ENCODE peak calls at places on chromosomes 2 and 18, in six cellular contexts. One of them, this sample, is unnamed.

GRCh38 chr2:101120124-101120996 is 30.8 kb downstream of the TBC1D8 start:
- DNase-seq in endodermal cell: no peak
- DNase-seq in astrocyte of the spinal cord: peak
- DNase-seq in psoas muscle: peak
- DNase-seq in MM.1S: no peak
- DNase-seq in fibroblast of the aortic adventitia: peak
- DNase-seq in this sample: no peak

GRCh38 chr2:17689010-17689409 is 64.6 kb downstream of the SMC6 start:
- DNase-seq in endodermal cell: no peak
- DNase-seq in astrocyte of the spinal cord: no peak
- DNase-seq in psoas muscle: no peak
- DNase-seq in MM.1S: no peak
- DNase-seq in fibroblast of the aortic adventitia: no peak
- DNase-seq in this sample: no peak

GRCh38 chr18:74351354-74351753 is 35.7 kb downstream of the C18orf63 start:
- DNase-seq in endodermal cell: no peak
- DNase-seq in astrocyte of the spinal cord: peak
- DNase-seq in psoas muscle: no peak
- DNase-seq in MM.1S: peak
- DNase-seq in fibroblast of the aortic adventitia: peak
- DNase-seq in this sample: no peak

GRCh38 chr2:216328347-216328746 is 43.9 kb downstream of the MARCHF4 start:
- DNase-seq in endodermal cell: no peak
- DNase-seq in astrocyte of the spinal cord: peak
- DNase-seq in psoas muscle: no peak
- DNase-seq in MM.1S: no peak
- DNase-seq in fibroblast of the aortic adventitia: peak
- DNase-seq in this sample: no peak

GRCh38 chr2:58908501-58909154 is 667.5 kb upstream of the FANCL start:
- DNase-seq in endodermal cell: no peak
- DNase-seq in astrocyte of the spinal cord: no peak
- DNase-seq in psoas muscle: no peak
- DNase-seq in MM.1S: no peak
- DNase-seq in fibroblast of the aortic adventitia: no peak
- DNase-seq in this sample: no peak

GRCh38 chr18:3616744-3617143 is 166.8 kb downstream of the TGIF1 start:
- DNase-seq in endodermal cell: no peak
- DNase-seq in astrocyte of the spinal cord: no peak
- DNase-seq in psoas muscle: no peak
- DNase-seq in MM.1S: no peak
- DNase-seq in fibroblast of the aortic adventitia: no peak
- DNase-seq in this sample: no peak

GRCh38 chr2:230216489-230216888 is 3.3 kb downstream of the SP110 start:
- DNase-seq in endodermal cell: no peak
- DNase-seq in astrocyte of the spinal cord: no peak
- DNase-seq in psoas muscle: no peak
- DNase-seq in MM.1S: no peak
- DNase-seq in fibroblast of the aortic adventitia: no peak
- DNase-seq in this sample: no peak

GRCh38 chr18:6820314-6820713 is 90.8 kb downstream of the ARHGAP28 start:
- DNase-seq in endodermal cell: no peak
- DNase-seq in astrocyte of the spinal cord: no peak
- DNase-seq in psoas muscle: no peak
- DNase-seq in MM.1S: no peak
- DNase-seq in fibroblast of the aortic adventitia: no peak
- DNase-seq in this sample: no peak

GRCh38 chr18:58447342-58448190 is 181.3 kb downstream of the ALPK2 start:
- DNase-seq in endodermal cell: peak
- DNase-seq in astrocyte of the spinal cord: peak
- DNase-seq in psoas muscle: no peak
- DNase-seq in MM.1S: no peak
- DNase-seq in fibroblast of the aortic adventitia: no peak
- DNase-seq in this sample: no peak

GRCh38 chr18:58870130-58870529 is 5.5 kb downstream of the ZNF532 start:
- DNase-seq in endodermal cell: no peak
- DNase-seq in astrocyte of the spinal cord: no peak
- DNase-seq in psoas muscle: no peak
- DNase-seq in MM.1S: no peak
- DNase-seq in fibroblast of the aortic adventitia: no peak
- DNase-seq in this sample: no peak

GRCh38 chr2:45746888-45747287 is 95.4 kb downstream of the PRKCE start:
- DNase-seq in endodermal cell: no peak
- DNase-seq in astrocyte of the spinal cord: no peak
- DNase-seq in psoas muscle: no peak
- DNase-seq in MM.1S: no peak
- DNase-seq in fibroblast of the aortic adventitia: no peak
- DNase-seq in this sample: no peak

GRCh38 chr2:85887566-85888019 is 1.2 kb downstream of the ST3GAL5 start:
- DNase-seq in endodermal cell: peak
- DNase-seq in astrocyte of the spinal cord: peak
- DNase-seq in psoas muscle: peak
- DNase-seq in MM.1S: peak
- DNase-seq in fibroblast of the aortic adventitia: peak
- DNase-seq in this sample: peak

GRCh38 chr18:70462078-70462439 is 173.2 kb downstream of the SOCS6 start:
- DNase-seq in endodermal cell: no peak
- DNase-seq in astrocyte of the spinal cord: no peak
- DNase-seq in psoas muscle: no peak
- DNase-seq in MM.1S: no peak
- DNase-seq in fibroblast of the aortic adventitia: no peak
- DNase-seq in this sample: no peak

GRCh38 chr18:70461323-70462077 is 172.7 kb downstream of the SOCS6 start:
- DNase-seq in endodermal cell: no peak
- DNase-seq in astrocyte of the spinal cord: no peak
- DNase-seq in psoas muscle: no peak
- DNase-seq in MM.1S: no peak
- DNase-seq in fibroblast of the aortic adventitia: no peak
- DNase-seq in this sample: no peak

GRCh38 chr18:70463085-70463484 is 174.2 kb downstream of the SOCS6 start:
- DNase-seq in endodermal cell: no peak
- DNase-seq in astrocyte of the spinal cord: no peak
- DNase-seq in psoas muscle: no peak
- DNase-seq in MM.1S: no peak
- DNase-seq in fibroblast of the aortic adventitia: no peak
- DNase-seq in this sample: no peak

GRCh38 chr18:70468861-70469570 is 180.2 kb downstream of the SOCS6 start:
- DNase-seq in endodermal cell: no peak
- DNase-seq in astrocyte of the spinal cord: no peak
- DNase-seq in psoas muscle: no peak
- DNase-seq in MM.1S: no peak
- DNase-seq in fibroblast of the aortic adventitia: no peak
- DNase-seq in this sample: no peak

DNA sequence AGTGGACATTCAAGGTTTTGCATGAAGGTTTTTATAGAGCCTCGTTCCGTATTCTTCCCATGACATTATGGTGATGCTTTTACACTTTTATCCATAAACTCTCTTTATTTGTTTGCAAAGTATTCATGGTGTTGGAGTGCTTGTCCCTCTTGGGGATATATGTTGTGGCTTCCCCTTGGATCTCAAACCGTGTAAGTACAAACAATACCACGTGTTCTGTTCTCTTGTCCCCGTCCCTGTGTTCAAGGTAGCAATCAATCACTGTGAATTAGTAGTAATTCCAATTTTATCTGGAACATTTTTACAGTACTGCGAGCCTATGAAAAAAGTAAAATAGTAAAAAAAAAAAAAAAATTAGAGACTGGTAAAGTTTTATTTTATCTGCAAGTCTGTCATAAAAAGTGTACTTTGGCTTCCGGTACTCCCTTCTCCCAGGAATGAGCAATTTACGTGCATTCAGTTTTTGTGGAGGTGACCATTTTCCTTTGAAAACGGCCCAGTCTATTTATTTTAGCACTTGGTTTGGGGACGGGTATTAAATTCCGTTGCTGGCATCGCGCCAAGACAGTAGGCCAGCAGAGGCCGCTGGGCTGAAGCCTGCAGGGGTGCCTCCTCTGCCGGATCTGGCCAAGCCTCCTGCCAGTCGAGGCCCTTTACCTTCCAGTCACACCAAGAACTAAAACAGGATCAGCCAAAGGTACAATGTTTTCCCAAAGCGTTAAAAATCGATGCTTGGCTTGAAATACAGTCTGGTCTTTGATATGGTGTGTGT is 175.7 kb downstream of the SOCS6 start:
- DNase-seq in endodermal cell: peak
- DNase-seq in astrocyte of the spinal cord: peak
- DNase-seq in psoas muscle: peak
- DNase-seq in MM.1S: peak
- DNase-seq in fibroblast of the aortic adventitia: peak
- DNase-seq in this sample: peak
- TF ChIP-seq CTCF in endodermal cell: peak
- TF ChIP-seq CTCF in astrocyte of the spinal cord: peak
- TF ChIP-seq CTCF in psoas muscle: peak
- TF ChIP-seq CTCF in MM.1S: peak
- TF ChIP-seq CTCF in fibroblast of the aortic adventitia: peak
- TF ChIP-seq CTCF in this sample: no peak

GRCh38 chr18:56238576-56238975 is 399.8 kb downstream of the TXNL1 start:
- DNase-seq in endodermal cell: no peak
- DNase-seq in astrocyte of the spinal cord: no peak
- DNase-seq in psoas muscle: no peak
- DNase-seq in MM.1S: no peak
- DNase-seq in fibroblast of the aortic adventitia: no peak
- DNase-seq in this sample: no peak
- TF ChIP-seq CTCF in endodermal cell: peak
- TF ChIP-seq CTCF in astrocyte of the spinal cord: peak
- TF ChIP-seq CTCF in psoas muscle: no peak
- TF ChIP-seq CTCF in MM.1S: peak
- TF ChIP-seq CTCF in fibroblast of the aortic adventitia: peak
- TF ChIP-seq CTCF in this sample: no peak

DNA sequence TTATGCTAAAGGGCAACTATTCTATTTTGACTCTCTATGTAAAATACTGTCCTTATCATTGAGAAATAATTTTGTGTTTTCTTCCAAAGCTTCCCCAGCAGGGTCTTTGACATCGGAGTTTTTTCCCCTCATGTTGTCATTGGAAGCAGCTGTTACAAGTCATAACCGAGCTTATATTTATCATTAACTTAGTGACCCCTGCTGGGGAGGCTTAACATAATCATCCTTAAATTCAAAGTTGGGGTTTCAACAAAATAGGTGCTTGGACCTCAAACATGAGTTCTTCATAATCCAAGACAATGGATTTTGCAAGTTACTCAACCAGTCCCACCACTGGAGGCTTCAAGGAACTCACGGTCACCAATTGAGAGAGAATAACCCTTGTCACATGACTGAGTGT is 330.9 kb downstream of the DCC start:
- DNase-seq in endodermal cell: no peak
- DNase-seq in astrocyte of the spinal cord: peak
- DNase-seq in psoas muscle: no peak
- DNase-seq in MM.1S: peak
- DNase-seq in fibroblast of the aortic adventitia: peak
- DNase-seq in this sample: no peak
- TF ChIP-seq CTCF in endodermal cell: peak
- TF ChIP-seq CTCF in astrocyte of the spinal cord: peak
- TF ChIP-seq CTCF in psoas muscle: no peak
- TF ChIP-seq CTCF in MM.1S: peak
- TF ChIP-seq CTCF in fibroblast of the aortic adventitia: no peak
- TF ChIP-seq CTCF in this sample: no peak

GRCh38 chr2:10830203-10830602 is 17.6 kb upstream of the PDIA6 start:
- DNase-seq in endodermal cell: no peak
- DNase-seq in astrocyte of the spinal cord: no peak
- DNase-seq in psoas muscle: no peak
- DNase-seq in MM.1S: no peak
- DNase-seq in fibroblast of the aortic adventitia: no peak
- DNase-seq in this sample: no peak
- TF ChIP-seq CTCF in endodermal cell: no peak
- TF ChIP-seq CTCF in astrocyte of the spinal cord: no peak
- TF ChIP-seq CTCF in psoas muscle: no peak
- TF ChIP-seq CTCF in MM.1S: no peak
- TF ChIP-seq CTCF in fibroblast of the aortic adventitia: no peak
- TF ChIP-seq CTCF in this sample: no peak

GRCh38 chr2:129212337-129212958 is 767.0 kb upstream of the RAB6C start:
- DNase-seq in endodermal cell: no peak
- DNase-seq in astrocyte of the spinal cord: no peak
- DNase-seq in psoas muscle: no peak
- DNase-seq in MM.1S: no peak
- DNase-seq in fibroblast of the aortic adventitia: no peak
- DNase-seq in this sample: no peak
- TF ChIP-seq CTCF in endodermal cell: no peak
- TF ChIP-seq CTCF in astrocyte of the spinal cord: no peak
- TF ChIP-seq CTCF in psoas muscle: no peak
- TF ChIP-seq CTCF in MM.1S: no peak
- TF ChIP-seq CTCF in fibroblast of the aortic adventitia: no peak
- TF ChIP-seq CTCF in this sample: no peak

GRCh38 chr2:64654993-64655666 is 1.4 kb upstream of the SERTAD2 start:
- DNase-seq in endodermal cell: no peak
- DNase-seq in astrocyte of the spinal cord: peak
- DNase-seq in psoas muscle: no peak
- DNase-seq in MM.1S: peak
- DNase-seq in fibroblast of the aortic adventitia: peak
- DNase-seq in this sample: no peak
- TF ChIP-seq CTCF in endodermal cell: peak
- TF ChIP-seq CTCF in astrocyte of the spinal cord: peak
- TF ChIP-seq CTCF in psoas muscle: no peak
- TF ChIP-seq CTCF in MM.1S: peak
- TF ChIP-seq CTCF in fibroblast of the aortic adventitia: peak
- TF ChIP-seq CTCF in this sample: peak

GRCh38 chr2:8627019-8627691 is 54.7 kb upstream of the ID2 start:
- DNase-seq in endodermal cell: no peak
- DNase-seq in astrocyte of the spinal cord: no peak
- DNase-seq in psoas muscle: no peak
- DNase-seq in MM.1S: no peak
- DNase-seq in fibroblast of the aortic adventitia: no peak
- DNase-seq in this sample: no peak

GRCh38 chr2:8628870-8629209 is 53.0 kb upstream of the ID2 start:
- DNase-seq in endodermal cell: no peak
- DNase-seq in astrocyte of the spinal cord: no peak
- DNase-seq in psoas muscle: no peak
- DNase-seq in MM.1S: no peak
- DNase-seq in fibroblast of the aortic adventitia: no peak
- DNase-seq in this sample: no peak

GRCh38 chr2:8627692-8628085 is 54.2 kb upstream of the ID2 start:
- DNase-seq in endodermal cell: no peak
- DNase-seq in astrocyte of the spinal cord: no peak
- DNase-seq in psoas muscle: no peak
- DNase-seq in MM.1S: no peak
- DNase-seq in fibroblast of the aortic adventitia: no peak
- DNase-seq in this sample: no peak

GRCh38 chr2:8629402-8629801 is 52.5 kb upstream of the ID2 start:
- DNase-seq in endodermal cell: no peak
- DNase-seq in astrocyte of the spinal cord: no peak
- DNase-seq in psoas muscle: no peak
- DNase-seq in MM.1S: no peak
- DNase-seq in fibroblast of the aortic adventitia: no peak
- DNase-seq in this sample: no peak

GRCh38 chr2:8628179-8628869 is 53.5 kb upstream of the ID2 start:
- DNase-seq in endodermal cell: peak
- DNase-seq in astrocyte of the spinal cord: no peak
- DNase-seq in psoas muscle: no peak
- DNase-seq in MM.1S: no peak
- DNase-seq in fibroblast of the aortic adventitia: no peak
- DNase-seq in this sample: no peak
- TF ChIP-seq CTCF in endodermal cell: peak
- TF ChIP-seq CTCF in astrocyte of the spinal cord: no peak
- TF ChIP-seq CTCF in psoas muscle: no peak
- TF ChIP-seq CTCF in MM.1S: no peak
- TF ChIP-seq CTCF in fibroblast of the aortic adventitia: no peak
- TF ChIP-seq CTCF in this sample: no peak

GRCh38 chr2:43898134-43898957 is 59.6 kb downstream of the ABCG8 start:
- DNase-seq in endodermal cell: peak
- DNase-seq in astrocyte of the spinal cord: peak
- DNase-seq in psoas muscle: no peak
- DNase-seq in MM.1S: no peak
- DNase-seq in fibroblast of the aortic adventitia: no peak
- DNase-seq in this sample: no peak
- TF ChIP-seq CTCF in endodermal cell: no peak
- TF ChIP-seq CTCF in astrocyte of the spinal cord: peak
- TF ChIP-seq CTCF in psoas muscle: no peak
- TF ChIP-seq CTCF in MM.1S: no peak
- TF ChIP-seq CTCF in fibroblast of the aortic adventitia: peak
- TF ChIP-seq CTCF in this sample: no peak

GRCh38 chr2:127584047-127584446 is 48.6 kb downstream of the MYO7B start:
- DNase-seq in endodermal cell: peak
- DNase-seq in astrocyte of the spinal cord: no peak
- DNase-seq in psoas muscle: no peak
- DNase-seq in MM.1S: no peak
- DNase-seq in fibroblast of the aortic adventitia: no peak
- DNase-seq in this sample: no peak
- TF ChIP-seq CTCF in endodermal cell: no peak
- TF ChIP-seq CTCF in astrocyte of the spinal cord: no peak
- TF ChIP-seq CTCF in psoas muscle: no peak
- TF ChIP-seq CTCF in MM.1S: no peak
- TF ChIP-seq CTCF in fibroblast of the aortic adventitia: no peak
- TF ChIP-seq CTCF in this sample: no peak